ENCODE peak calls at places on chromosome 13, in five cellular contexts. I is GM23338, X is K562, K is mammary epithelial cell, D is GM23248. W is an unnamed sample.

GRCh38 chr13:23610966-23611486 is 40.8 kb downstream of the TNFRSF19 start:
- DNase-seq in I (no peak), X (no peak), K (no peak), D (peak), W (no peak)

GRCh38 chr13:113742445-113743120 is 16.4 kb upstream of the TMEM255B start:
- DNase-seq in I (no peak), X (no peak), K (no peak), D (no peak), W (no peak)

GRCh38 chr13:34162545-34162936 is 344.6 kb downstream of the RFC3 start:
- DNase-seq in I (no peak), X (no peak), K (no peak), D (peak), W (no peak)

GRCh38 chr13:93398167-93398566 is 171.6 kb downstream of the GPC6 start:
- DNase-seq in I (no peak), X (no peak), K (no peak), D (peak), W (no peak)

GRCh38 chr13:33489563-33489962 is 204.0 kb upstream of the STARD13 start:
- DNase-seq in I (peak), X (no peak), K (no peak), D (no peak), W (no peak)

GRCh38 chr13:76944457-76944856 is 3.9 kb upstream of the ACOD1 start:
- DNase-seq in I (no peak), X (no peak), K (peak), D (peak), W (no peak)

GRCh38 chr13:48504606-48505369 is 28.1 kb downstream of the RCBTB2 start:
- DNase-seq in I (peak), X (no peak), K (peak), D (no peak), W (no peak)

GRCh38 chr13:32669030-32669646 is 82.9 kb downstream of the PDS5B start:
- DNase-seq in I (peak), X (peak), K (peak), D (peak), W (peak)

DNA sequence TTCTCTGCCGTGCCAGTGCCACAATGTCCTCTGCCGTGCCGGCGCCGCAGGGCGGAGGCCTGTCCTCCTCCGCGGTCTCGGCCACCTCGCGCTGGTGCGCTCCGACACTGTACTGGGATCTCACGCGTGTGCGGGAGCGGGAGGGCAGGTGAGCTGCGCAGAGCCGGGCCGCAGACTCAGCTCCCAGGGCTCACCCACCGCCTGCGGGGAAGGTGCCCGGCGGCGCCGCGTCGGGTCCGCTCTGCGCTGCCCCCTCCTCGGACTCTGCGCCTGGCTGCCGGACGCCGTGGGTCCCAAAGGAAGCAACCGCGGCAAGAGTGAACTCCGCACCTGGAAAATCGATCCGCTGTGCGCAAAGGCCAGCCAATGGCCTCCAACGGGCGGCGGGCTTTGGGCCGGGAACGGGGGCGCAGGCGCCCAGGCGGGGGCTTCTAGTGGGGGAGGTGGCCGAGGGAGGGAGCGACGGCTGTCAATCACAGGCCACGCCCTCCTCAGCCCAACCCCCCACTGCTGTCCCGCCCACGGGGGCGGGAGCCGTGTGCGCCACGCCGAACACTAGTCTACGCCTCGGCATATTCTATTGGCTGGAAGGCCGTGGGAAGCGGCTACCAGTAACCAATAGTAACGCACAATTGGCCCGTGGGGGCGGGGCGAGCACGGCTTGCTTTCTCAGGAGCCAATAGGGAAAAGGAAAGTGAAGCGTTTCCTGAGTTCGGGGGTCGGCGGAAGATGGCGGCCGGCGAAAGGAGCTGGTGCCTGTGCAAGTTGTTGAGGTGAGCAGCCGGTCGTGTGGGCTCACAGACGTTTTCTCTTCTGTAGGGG is at the start of gene ALG11:
- DNase-seq in I (peak), X (peak), K (peak), D (peak), W (peak)
- TF ChIP-seq EZH2 in I (no peak), X (no peak), K (no peak), D (no peak), W (no peak)

GRCh38 chr13:27953671-27954405 is 15.3 kb downstream of the CDX2 start:
- DNase-seq in I (peak), X (peak), K (peak), D (peak), W (no peak)
- TF ChIP-seq EZH2 in I (peak), X (no peak), K (peak), D (no peak), W (no peak)

GRCh38 chr13:37473035-37473434 is 125.5 kb downstream of the POSTN start:
- DNase-seq in I (peak), X (peak), K (no peak), D (no peak), W (no peak)
- TF ChIP-seq EZH2 in I (no peak), X (no peak), K (no peak), D (no peak), W (no peak)

DNA sequence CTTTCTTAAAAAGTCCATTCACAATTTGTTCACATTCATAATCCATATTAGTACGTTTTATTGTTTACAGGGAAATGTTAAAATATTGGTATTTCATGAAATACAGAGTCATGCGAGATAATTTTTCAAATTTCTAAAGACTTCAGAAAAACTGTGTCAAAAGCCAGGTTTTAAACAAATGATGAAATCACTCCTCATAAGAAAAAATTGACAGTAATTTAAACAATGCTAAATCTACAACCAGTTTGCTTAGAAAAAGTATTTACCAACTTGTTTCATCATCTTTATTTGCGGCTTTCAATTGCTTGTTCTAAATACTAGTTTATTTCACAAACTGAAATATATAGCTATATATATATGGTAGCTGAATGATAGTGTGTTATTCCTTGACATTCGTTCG is 1.2 kb upstream of the NALCN start:
- DNase-seq in I (no peak), X (no peak), K (no peak), D (no peak), W (no peak)
- TF ChIP-seq EZH2 in I (no peak), X (no peak), K (no peak), D (no peak), W (no peak)

GRCh38 chr13:27966641-27967202 is 2.4 kb downstream of the CDX2 start:
- DNase-seq in I (peak), X (no peak), K (no peak), D (no peak), W (no peak)
- TF ChIP-seq EZH2 in I (peak), X (no peak), K (peak), D (no peak), W (no peak)

W was measured in PC-9.